ENCODE peak calls at places on chromosomes 7 and 10, in four cellular contexts. C, N, G and P are unnamed samples.

GRCh38 chr7:130872756-130873448 is 138.9 kb upstream of the KLF14 start:
- DNase-seq in G (no peak), N (no peak), C (no peak), P (no peak)

GRCh38 chr7:64880322-64881297 is 22.5 kb upstream of the ZNF273 start:
- DNase-seq in G (no peak), N (no peak), C (no peak), P (peak)

GRCh38 chr10:60767424-60767823 is 10.9 kb upstream of the CDK1 start:
- DNase-seq in N (no peak), C (no peak), G (no peak), P (no peak)

GRCh38 chr7:4136036-4136435 is 546.1 kb upstream of the FOXK1 start:
- DNase-seq in N (no peak), C (no peak), G (no peak), P (no peak)

GRCh38 chr10:14397069-14397468 is 66.3 kb upstream of the FRMD4A start:
- DNase-seq in G (no peak), C (no peak), N (no peak), P (peak)

GRCh38 chr7:30173058-30173897 is 38.5 kb downstream of the MTURN start:
- DNase-seq in C (peak), G (no peak), N (peak), P (peak)

GRCh38 chr7:159030490-159031134 is 114.1 kb downstream of the VIPR2 start:
- DNase-seq in C (peak), N (peak), G (no peak), P (peak)

GRCh38 chr10:20029523-20029922 is 213.3 kb downstream of the PLXDC2 start:
- DNase-seq in N (no peak), C (no peak), G (no peak), P (no peak)

GRCh38 chr10:97572214-97572989 is at the start of gene ANKRD2:
- DNase-seq in C (peak), N (peak), G (no peak), P (peak)

GRCh38 chr7:5633161-5634106 is 148.0 kb downstream of the RNF216 start:
- DNase-seq in G (no peak), C (no peak), N (no peak), P (peak)

GRCh38 chr7:141328290-141328689 is 222.9 kb upstream of the AGK start:
- DNase-seq in C (no peak), N (no peak), G (no peak), P (no peak)

GRCh38 chr10:68604441-68604840 is 44.3 kb downstream of the TET1 start:
- DNase-seq in N (no peak), G (no peak), C (no peak), P (no peak)

GRCh38 chr7:3277604-3278572 is 23.2 kb upstream of the SDK1 start:
- DNase-seq in N (no peak), G (no peak), C (no peak), P (no peak)

GRCh38 chr10:52213511-52213831 is 100.6 kb upstream of the DKK1 start:
- DNase-seq in N (no peak), C (peak), G (no peak), P (no peak)

GRCh38 chr7:1715671-1716074 is 45.6 kb downstream of the ELFN1 start:
- DNase-seq in G (no peak), C (no peak), N (no peak), P (no peak)

GRCh38 chr10:44976352-44977198 is 2.0 kb downstream of the DEPP1 start:
- DNase-seq in N (no peak), G (no peak), C (no peak), P (no peak)

GRCh38 chr7:697259-697615 is 29.3 kb upstream of the DNAAF5 start:
- DNase-seq in C (no peak), G (no peak), N (no peak), P (no peak)

GRCh38 chr7:17376595-17376994 is 78.1 kb downstream of the AHR start:
- DNase-seq in C (no peak), G (no peak), N (no peak), P (no peak)

GRCh38 chr10:61592581-61592980 is 70.1 kb upstream of the CABCOCO1 start:
- DNase-seq in C (peak), G (no peak), N (peak), P (no peak)

GRCh38 chr10:99930731-99931550 is 78.8 kb downstream of the DNMBP start:
- DNase-seq in N (no peak), C (peak), G (no peak), P (no peak)

DNA sequence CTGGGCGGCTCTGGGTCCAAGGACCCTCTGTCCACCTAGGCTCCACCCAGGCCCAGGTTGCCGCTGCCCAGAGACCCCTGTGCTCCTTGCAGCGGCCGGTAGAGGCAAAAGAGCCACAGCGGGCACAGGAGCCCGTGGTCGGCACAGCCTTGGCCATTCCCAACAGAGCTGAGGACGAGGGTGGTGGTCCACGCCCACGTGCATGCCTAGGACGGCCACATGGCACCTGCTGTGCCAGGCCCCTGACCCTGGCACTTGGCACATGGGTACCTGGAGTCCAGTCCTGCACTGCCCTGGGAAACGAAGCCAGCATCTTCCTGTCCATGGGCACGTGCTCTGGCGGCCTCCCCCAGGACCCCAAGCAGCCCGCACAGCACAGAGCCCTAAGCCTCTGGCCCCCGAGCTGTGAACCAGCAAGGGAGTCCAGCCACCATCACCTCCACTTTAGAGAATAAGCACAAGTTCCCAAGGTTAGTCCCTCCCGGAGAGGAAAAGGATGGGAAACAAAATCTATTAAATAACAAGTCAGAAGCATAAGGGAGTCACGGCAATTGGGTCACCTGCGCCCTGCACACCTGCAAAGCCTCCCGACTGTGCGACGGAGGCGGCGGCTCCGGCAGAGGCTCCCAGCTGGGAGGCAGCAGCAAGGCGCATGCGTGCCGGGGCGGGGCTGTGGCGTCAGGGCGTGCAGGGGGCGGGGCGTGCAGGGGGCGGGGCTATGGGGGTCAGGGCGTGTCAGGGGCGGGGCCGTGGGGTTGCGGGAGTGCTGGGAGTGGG is 59.1 kb downstream of the STK32C start:
- DNase-seq in C (no peak), G (no peak), N (peak), P (peak)
- TF ChIP-seq NFIC in C (no peak), G (no peak), N (no peak), P (no peak)

DNA sequence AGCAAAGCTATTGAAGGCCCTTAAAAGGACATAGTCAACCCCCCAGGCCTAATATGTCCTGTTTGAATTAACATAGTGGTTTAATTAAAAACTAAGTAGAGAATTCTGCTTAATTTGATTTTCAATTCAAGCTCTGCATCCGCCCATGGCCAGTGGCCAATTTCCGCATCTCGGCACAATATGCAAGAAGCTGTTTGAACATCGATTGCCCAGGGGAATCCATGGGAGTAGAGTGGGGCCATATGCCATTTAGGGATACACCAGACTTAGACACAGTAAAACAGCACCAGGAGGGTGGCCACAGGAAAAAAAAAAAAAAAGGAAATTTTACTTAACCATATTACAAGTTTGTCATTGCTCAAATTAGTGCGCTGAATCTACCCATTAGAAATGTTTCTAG is 100.4 kb downstream of the LMBR1 start:
- DNase-seq in N (no peak), G (no peak), C (no peak), P (peak)
- TF ChIP-seq SIN3A in N (no peak), G (no peak), C (no peak), P (no peak)

GRCh38 chr10:102619281-102619981 is 24.8 kb upstream of the TRIM8 start:
- DNase-seq in G (no peak), N (no peak), C (no peak), P (no peak)

GRCh38 chr10:102620138-102620591 is 24.1 kb upstream of the TRIM8 start:
- DNase-seq in C (no peak), G (no peak), N (no peak), P (no peak)

GRCh38 chr10:102620615-102621417 is 23.5 kb upstream of the TRIM8 start:
- DNase-seq in C (no peak), N (no peak), G (no peak), P (no peak)

GRCh38 chr10:102624094-102624493 is 20.2 kb upstream of the TRIM8 start:
- DNase-seq in C (no peak), G (no peak), N (no peak), P (no peak)

DNA sequence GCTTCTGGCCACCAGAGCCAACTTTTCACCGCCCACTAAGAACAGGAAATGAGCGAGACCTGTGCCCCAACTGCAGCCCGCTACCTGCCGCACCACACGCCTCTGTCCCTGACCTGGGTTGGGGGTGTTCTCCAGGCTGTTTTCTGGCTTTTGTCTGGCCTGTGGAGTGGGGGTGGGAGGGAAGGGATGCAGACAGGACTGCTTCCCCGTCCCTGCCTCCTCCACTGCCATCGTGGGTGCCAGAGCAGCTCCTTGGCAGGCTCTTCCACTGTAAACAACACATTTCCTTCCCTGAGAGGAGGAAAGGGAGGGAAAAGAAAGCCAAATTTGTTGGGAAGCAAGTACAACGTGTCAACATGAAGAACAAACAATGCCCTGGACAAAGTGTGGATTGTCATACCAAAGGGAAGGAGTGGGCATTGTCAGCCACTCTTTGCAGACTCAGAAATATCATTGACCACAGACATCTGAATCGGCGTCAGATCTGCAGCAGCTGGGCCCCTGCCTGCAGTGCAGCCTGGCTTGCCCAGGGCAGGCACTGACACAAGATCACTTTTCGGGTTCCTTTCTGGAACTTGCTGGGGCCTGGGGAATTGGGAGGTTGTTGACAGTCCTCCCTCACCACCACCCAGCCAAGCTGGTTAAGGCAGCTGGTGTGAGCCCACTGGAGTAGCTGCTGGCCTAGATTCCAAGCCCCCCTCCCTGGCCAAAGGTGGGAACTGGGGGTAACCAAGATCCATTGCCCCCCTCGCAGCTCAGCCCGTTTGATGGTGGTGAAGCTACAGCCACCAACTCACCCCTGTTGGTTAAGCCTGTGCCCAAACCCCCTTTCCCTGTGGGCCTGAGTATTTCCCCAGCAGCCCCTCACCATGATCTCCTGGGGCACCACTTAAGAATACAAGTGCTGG is 22.6 kb upstream of the TRIM8 start:
- DNase-seq in N (no peak), G (no peak), C (peak), P (no peak)
- TF ChIP-seq NFIC in N (no peak), G (no peak), C (no peak), P (no peak)

GRCh38 chr7:107563072-107563760 is 504 bp downstream of the COG5 start:
- DNase-seq in N (peak), C (peak), G (no peak), P (peak)

GRCh38 chr7:107564553-107565298 is 955 bp downstream of the DUS4L start:
- DNase-seq in C (no peak), G (no peak), N (no peak), P (no peak)

GRCh38 chr7:107563761-107564552 is at the start of the genes COG5 and DUS4L:
- DNase-seq in G (peak), N (peak), C (peak), P (peak)

GRCh38 chr7:107559864-107560263 is 3.9 kb downstream of the COG5 start:
- DNase-seq in N (peak), C (no peak), G (no peak), P (no peak)

DNA sequence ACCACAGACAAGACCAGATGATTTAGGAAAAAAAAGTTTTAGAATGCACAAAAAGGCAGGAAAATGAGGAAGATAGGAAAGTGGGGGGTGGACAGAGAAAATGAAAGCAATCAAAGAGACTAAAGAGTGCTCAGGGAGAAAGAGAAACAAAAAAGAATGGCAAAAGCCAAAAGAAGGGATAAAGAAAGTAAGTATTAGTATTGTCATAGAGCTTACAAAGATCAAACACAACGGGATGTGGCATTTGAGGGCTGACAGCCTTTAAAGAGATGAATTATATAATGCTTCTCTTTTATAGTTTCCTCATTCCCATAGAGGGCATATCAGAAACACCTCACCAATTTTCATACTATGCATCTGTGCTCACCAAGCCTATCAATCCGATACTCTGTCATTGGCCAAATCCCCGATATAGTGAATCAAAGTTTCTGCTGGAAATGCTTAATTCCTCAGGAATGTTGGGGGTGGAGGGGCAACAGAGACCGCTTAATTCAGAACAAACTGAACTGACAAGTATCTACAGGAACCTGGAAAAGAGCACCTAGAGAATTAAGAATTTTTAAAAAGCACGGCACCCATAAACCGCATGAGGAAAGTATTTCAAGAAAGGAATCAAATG is 2.7 kb downstream of the COG5 start:
- DNase-seq in N (no peak), G (no peak), C (no peak), P (no peak)
- TF ChIP-seq SIN3A in N (no peak), G (no peak), C (no peak), P (no peak)

GRCh38 chr7:91957236-91957635 is 16.6 kb downstream of the AKAP9 start:
- DNase-seq in C (no peak), N (no peak), G (no peak), P (no peak)

GRCh38 chr7:91949221-91950009 is 8.8 kb downstream of the AKAP9 start:
- DNase-seq in N (no peak), G (no peak), C (no peak), P (no peak)

GRCh38 chr7:91959023-91959422 is 18.4 kb downstream of the AKAP9 start:
- DNase-seq in N (no peak), G (no peak), C (no peak), P (no peak)

GRCh38 chr7:91957823-91958222 is 17.2 kb downstream of the AKAP9 start:
- DNase-seq in C (no peak), G (no peak), N (no peak), P (peak)

GRCh38 chr7:91953618-91954017 is 13.0 kb downstream of the AKAP9 start:
- DNase-seq in N (peak), C (peak), G (no peak), P (peak)
- TF ChIP-seq NFIC in N (no peak), C (no peak), G (no peak), P (no peak)

GRCh38 chr7:101558742-101559325 is 70.3 kb downstream of the MYL10 start:
- DNase-seq in G (no peak), N (peak), C (no peak), P (no peak)
- TF ChIP-seq SIN3A in G (no peak), N (no peak), C (no peak), P (no peak)